ENCODE peak calls at places on chromosome 4, in six cellular contexts. R, K, O, L, N and T are unnamed samples.

GRCh38 chr4:114458728-114459127 is 139.9 kb upstream of the UGT8 start:
- DNase-seq in R (no peak), K (no peak), O (no peak), L (no peak), N (no peak), T (no peak)

GRCh38 chr4:10061650-10062415 is 40.5 kb upstream of the SLC2A9 start:
- DNase-seq in R (no peak), K (no peak), O (no peak), L (no peak), N (no peak), T (no peak)

GRCh38 chr4:472881-473574 is 25.9 kb downstream of the ZNF721 start:
- DNase-seq in R (no peak), K (peak; percentile 48), O (no peak), L (peak; percentile 4), N (no peak), T (no peak)

GRCh38 chr4:121785479-121785878 is 15.6 kb upstream of the EXOSC9 start:
- DNase-seq in R (peak; percentile 99), K (no peak), O (no peak), L (no peak), N (no peak), T (no peak)

GRCh38 chr4:140349816-140350215 is 23.6 kb upstream of the SCOC start:
- DNase-seq in R (no peak), K (no peak), O (no peak), L (no peak), N (no peak), T (no peak)

GRCh38 chr4:94523033-94523590 is 71.4 kb downstream of the PDLIM5 start:
- DNase-seq in R (peak; percentile 4), K (no peak), O (no peak), L (no peak), N (no peak), T (no peak)

GRCh38 chr4:20251796-20252655 is at the start of gene SLIT2:
- DNase-seq in R (peak; percentile 82), K (peak; percentile 82), O (peak; percentile 40), L (peak; percentile 18), N (peak; percentile 29), T (peak; percentile 72)

GRCh38 chr4:153488719-153489384 is 22.7 kb downstream of the TMEM131L start:
- DNase-seq in R (no peak), K (peak; percentile 44), O (peak; percentile 15), L (no peak), N (no peak), T (no peak)

GRCh38 chr4:11514780-11515432 is 86.2 kb upstream of the HS3ST1 start:
- DNase-seq in R (no peak), K (no peak), O (no peak), L (no peak), N (no peak), T (no peak)